ENCODE peak calls at places on chromosomes 4 and X, in five cellular contexts. M is left cardiac atrium, P is renal cortical epithelial cell, T is brain microvascular endothelial cell, G is K562. N is an unnamed sample.

GRCh38 chr4:112523008-112523440 is 7.0 kb upstream of the NEUROG2 start:
- DNase-seq in P (peak; percentile 9), M (no peak), T (peak; percentile 24), G (peak; percentile 70), N (peak; percentile 67)

GRCh38 chr4:121769341-121769740 is 4.4 kb upstream of the SMIM43 start:
- DNase-seq in P (no peak), T (no peak), M (no peak), G (no peak), N (no peak)

GRCh38 chrX:41293269-41293668 is 40.7 kb upstream of the DDX3X start:
- DNase-seq in M (no peak), T (no peak), P (no peak), G (no peak), N (no peak)

GRCh38 chr4:24121395-24122175 is 231.7 kb upstream of the PPARGC1A start:
- DNase-seq in G (no peak), P (no peak), M (no peak), T (no peak), N (no peak)

GRCh38 chr4:186775867-186776266 is 52.2 kb upstream of the FAT1 start:
- DNase-seq in M (no peak), T (no peak), P (peak; percentile 70), G (no peak), N (no peak)

GRCh38 chr4:4860803-4861591 is 1.5 kb downstream of the MSX1 start:
- DNase-seq in P (no peak), G (no peak), M (peak; percentile 48), T (peak; percentile 7), N (no peak)

GRCh38 chr4:85210353-85210752 is 243.9 kb upstream of the WDFY3 start:
- DNase-seq in T (no peak), M (no peak), P (peak; percentile 89), G (no peak), N (no peak)

GRCh38 chrX:40867352-40867751 is 132.0 kb upstream of the MED14 start:
- DNase-seq in T (no peak), G (no peak), P (peak; percentile 85), M (no peak), N (no peak)

GRCh38 chr4:184269879-184270430 is 52.3 kb upstream of the ENPP6 start:
- DNase-seq in M (no peak), G (no peak), T (no peak), P (no peak), N (no peak)

GRCh38 chr4:155768370-155768769 is 9.5 kb downstream of the GUCY1B1 start:
- DNase-seq in G (no peak), T (no peak), P (peak; percentile 27), M (no peak), N (no peak)

GRCh38 chrX:11137543-11138139 is 26.5 kb downstream of the HCCS start:
- DNase-seq in T (peak; percentile 40), P (peak; percentile 30), M (no peak), G (peak; percentile 46), N (no peak)

N was measured in germinal center.